ENCODE peak calls at places on chromosomes 13 and 19, in four cellular contexts. H is psoas muscle, U is neuronal stem cell, L is GM23248. V is an unnamed sample. For H3K27me3 and H3K36me3, the result is how much of the 10 kb centered on the place peaks cover.

GRCh38 chr13:109779074-109779473 is 7.3 kb downstream of the IRS2 start:
- DNase-seq in H (no peak), U (no peak), L (no peak), V (no peak)

GRCh38 chr13:105672911-105673310 is 862.6 kb downstream of the EFNB2 start:
- DNase-seq in H (no peak), U (no peak), L (no peak), V (no peak)

GRCh38 chr13:114296448-114296847 is 15.0 kb downstream of the UPF3A start:
- DNase-seq in H (no peak), U (no peak), L (no peak), V (no peak)

GRCh38 chr13:100789481-100789880 is 114.9 kb upstream of the TMTC4 start:
- DNase-seq in H (no peak), U (no peak), L (peak), V (peak)

GRCh38 chr13:96848275-96848674 is 146.0 kb downstream of the OXGR1 start:
- DNase-seq in H (no peak), U (no peak), L (no peak), V (no peak)

GRCh38 chr13:67775359-67775758 is 545.2 kb upstream of the PCDH9 start:
- DNase-seq in H (no peak), U (no peak), L (no peak), V (no peak)

GRCh38 chr19:30222428-30222873 is 149.7 kb upstream of the ZNF536 start:
- DNase-seq in H (no peak), U (no peak), L (peak), V (no peak)

GRCh38 chr13:114136576-114136975 is 4.2 kb upstream of the RASA3 start:
- DNase-seq in H (no peak), U (no peak), L (no peak), V (no peak)

GRCh38 chr13:23695711-23696512 is 125.7 kb downstream of the TNFRSF19 start:
- DNase-seq in H (peak), U (no peak), L (no peak), V (no peak)

GRCh38 chr13:95176611-95177259 is 124.5 kb downstream of the ABCC4 start:
- DNase-seq in H (no peak), U (no peak), L (no peak), V (no peak)

GRCh38 chr19:58387338-58388174 is 487 bp downstream of the RPS5 start:
- DNase-seq in H (no peak), U (no peak), L (peak), V (no peak)

GRCh38 chr19:44641866-44642265 is 1.8 kb upstream of the PVR start:
- DNase-seq in H (no peak), U (no peak), L (no peak), V (no peak)

GRCh38 chr19:7832009-7832408 is 2.0 kb downstream of the EVI5L start:
- DNase-seq in H (no peak), U (no peak), L (no peak), V (no peak)
- H3K4me3 ChIP-seq in H (no peak), U (no peak), L (no peak), V (no peak)

GRCh38 chr13:112119192-112120030 is 52.5 kb downstream of the SOX1 start:
- DNase-seq in H (no peak), U (no peak), L (no peak), V (no peak)
- H3K27me3 ChIP-seq in H (under half), U (under half), L (under half), V (under half)

GRCh38 chr19:40739871-40740703 is 10.2 kb downstream of the ACTMAP start:
- DNase-seq in H (no peak), U (no peak), L (peak), V (no peak)

GRCh38 chr19:40735003-40735771 is 15.1 kb downstream of the ACTMAP start:
- DNase-seq in H (no peak), U (no peak), L (no peak), V (no peak)

GRCh38 chr19:40739030-40739839 is 11.0 kb downstream of the ACTMAP start:
- DNase-seq in H (no peak), U (no peak), L (no peak), V (no peak)

GRCh38 chr19:40736661-40737060 is 13.6 kb downstream of the ACTMAP start:
- DNase-seq in H (no peak), U (no peak), L (no peak), V (no peak)

DNA sequence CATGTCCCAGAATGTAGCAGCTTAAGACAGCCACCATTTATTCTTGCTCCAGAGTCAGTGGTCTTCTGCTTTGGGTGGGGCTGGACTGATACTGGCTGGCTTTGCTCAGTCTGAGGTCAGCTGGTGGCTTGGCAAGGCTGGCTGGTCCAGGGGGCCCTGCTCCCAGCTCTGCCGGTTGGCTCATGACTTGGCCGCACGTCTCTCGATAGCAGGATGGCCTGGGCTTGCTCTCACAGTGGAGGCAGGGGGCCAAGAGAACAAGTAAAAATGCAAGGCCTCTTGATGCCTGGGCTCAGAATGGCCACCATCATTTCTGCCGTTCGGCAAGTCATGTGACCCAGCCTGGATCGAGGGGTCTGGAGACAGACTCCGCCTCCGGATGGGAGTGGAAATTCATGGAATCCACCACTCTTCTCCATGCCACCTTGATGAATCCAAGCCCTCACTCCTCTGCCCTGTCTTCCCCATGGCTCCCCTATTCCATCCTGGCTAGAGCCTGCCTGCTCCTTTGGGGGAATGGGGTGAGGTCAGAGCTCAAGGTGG is 13.1 kb downstream of the ACTMAP start:
- DNase-seq in H (no peak), U (no peak), L (no peak), V (no peak)
- H3K36me3 ChIP-seq in H (under half), U (half or more), L (under half), V (under half)

GRCh38 chr19:41879670-41880328 is 2.7 kb downstream of the CD79A start:
- DNase-seq in H (no peak), U (no peak), L (no peak), V (no peak)

GRCh38 chr19:41877916-41878905 is 1.1 kb downstream of the CD79A start:
- DNase-seq in H (no peak), U (no peak), L (no peak), V (no peak)

GRCh38 chr19:41879080-41879479 is 2.0 kb downstream of the CD79A start:
- DNase-seq in H (no peak), U (no peak), L (no peak), V (no peak)

GRCh38 chr19:41877490-41877876 is 404 bp downstream of the CD79A start:
- DNase-seq in H (no peak), U (no peak), L (no peak), V (no peak)

GRCh38 chr19:41876847-41877489 is at the start of gene CD79A:
- DNase-seq in H (no peak), U (no peak), L (no peak), V (no peak)
- H3K4me3 ChIP-seq in H (no peak), U (no peak), L (no peak), V (no peak)

GRCh38 chr13:46103037-46103436 is 1.8 kb downstream of the CPB2 start:
- DNase-seq in H (no peak), U (no peak), L (no peak), V (no peak)
- H3K27me3 ChIP-seq in H (under half), U (under half), L (under half), V (under half)

DNA sequence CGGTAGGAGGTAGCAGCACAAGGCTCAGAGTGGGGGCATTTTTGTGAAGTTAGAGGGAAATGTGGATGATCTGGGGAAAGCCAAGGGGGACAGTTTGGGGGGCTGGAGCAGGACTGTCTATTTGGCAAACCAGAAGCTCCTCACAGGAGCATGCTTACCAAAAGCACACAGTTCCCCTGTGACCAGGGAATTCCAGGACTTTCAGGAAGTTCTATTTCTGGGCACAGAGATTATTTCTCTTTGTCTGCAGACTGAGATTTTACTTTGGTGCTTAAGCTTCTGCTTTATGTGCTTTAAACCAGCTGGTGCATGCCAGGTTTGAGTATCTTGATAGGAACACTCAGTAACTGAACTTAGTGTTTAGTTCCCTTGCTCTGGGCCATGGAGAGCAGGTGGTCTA is 525.3 kb downstream of the DIAPH3 start:
- DNase-seq in H (no peak), U (no peak), L (no peak), V (no peak)
- H3K36me3 ChIP-seq in H (under half), U (under half), L (under half), V (under half)

DNA sequence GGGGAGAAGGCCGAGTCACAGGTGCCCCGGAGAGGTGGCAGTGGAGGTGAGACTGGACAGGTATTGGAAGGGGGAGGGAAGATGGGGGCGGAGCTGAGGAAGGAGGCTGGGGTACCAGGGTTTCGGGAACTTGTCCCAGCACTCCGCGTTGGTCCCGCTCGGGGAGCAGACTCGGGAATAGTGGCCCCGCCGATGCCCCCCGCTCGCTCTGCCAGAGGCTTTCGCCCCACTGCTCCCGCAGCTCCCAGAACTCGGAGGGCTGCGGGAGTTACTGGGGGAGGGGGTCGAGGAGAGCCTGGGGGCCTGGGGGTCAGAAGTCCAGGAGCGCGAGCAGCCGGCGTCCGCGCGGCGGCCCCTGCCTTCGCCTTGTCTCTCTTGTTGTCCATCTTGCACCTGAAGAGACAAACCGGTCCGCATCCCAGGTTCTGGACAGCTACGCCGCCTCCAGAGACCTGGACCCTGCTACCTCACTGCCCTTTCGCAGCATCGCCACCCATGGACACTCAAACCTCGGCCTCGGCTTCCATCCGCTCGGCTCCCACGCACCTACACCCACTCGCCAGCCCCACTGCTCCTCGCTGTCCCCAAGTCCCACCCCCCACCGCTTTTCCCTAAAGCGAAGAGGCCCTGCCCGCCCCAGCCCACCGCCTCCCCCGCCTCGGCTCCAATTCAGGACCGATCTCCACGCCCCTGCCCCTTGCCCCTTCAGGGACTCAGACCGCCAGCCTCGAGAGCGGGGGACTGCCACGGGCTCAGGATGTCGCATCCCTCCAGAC is 698 bp downstream of the PRR36 start:
- DNase-seq in H (no peak), U (no peak), L (no peak), V (no peak)
- H3K4me3 ChIP-seq in H (no peak), U (peak), L (no peak), V (no peak)